ENCODE peak calls at places on chromosomes 1 and 21, in seven cellular contexts. S is psoas muscle, X is astrocyte, O is BJ, N is left ventricle myocardium inferior, F is colonic mucosa, G is HFF-Myc. A is an unnamed sample.

GRCh38 chr1:184818646-184819045 is 64.0 kb upstream of the EDEM3 start:
- DNase-seq in S (no peak), X (no peak), O (no peak), N (no peak), F (no peak), G (no peak), A (no peak)

GRCh38 chr1:26786437-26787380 is 1.0 kb upstream of the PIGV start:
- DNase-seq in S (peak), X (peak), O (peak), N (peak), F (peak), G (no peak), A (peak)

GRCh38 chr1:36161656-36162531 is 5.9 kb downstream of the MAP7D1 start:
- DNase-seq in S (no peak), X (peak), O (no peak), N (no peak), F (no peak), G (no peak), A (no peak)

GRCh38 chr1:2225029-2225428 is 3.1 kb upstream of the SKI start:
- DNase-seq in S (no peak), X (no peak), O (no peak), N (no peak), F (no peak), G (no peak), A (no peak)

GRCh38 chr1:212609701-212610574 is 1.4 kb downstream of the ATF3 start:
- DNase-seq in S (no peak), X (no peak), O (no peak), N (no peak), F (peak), G (no peak), A (no peak)

GRCh38 chr1:33341190-33341589 is 20.3 kb upstream of the A3GALT2 start:
- DNase-seq in S (no peak), X (no peak), O (no peak), N (no peak), F (no peak), G (no peak), A (no peak)

GRCh38 chr1:207985190-207985589 is 74.3 kb upstream of the CD34 start:
- DNase-seq in S (no peak), X (no peak), O (no peak), N (no peak), F (no peak), G (no peak), A (no peak)

GRCh38 chr1:17301767-17302166 is 6.2 kb upstream of the PADI4 start:
- DNase-seq in S (no peak), X (no peak), O (no peak), N (no peak), F (no peak), G (no peak), A (no peak)

GRCh38 chr1:2632051-2632430 is 775 bp downstream of the MMEL1 start:
- DNase-seq in S (no peak), X (no peak), O (no peak), N (no peak), F (no peak), G (no peak), A (no peak)

GRCh38 chr1:247111636-247112478 is 7.7 kb upstream of the ZNF669 start:
- DNase-seq in S (peak), X (peak), O (no peak), N (peak), F (peak), G (no peak), A (no peak)

GRCh38 chr1:30525980-30526651 is 197.3 kb downstream of the MATN1 start:
- DNase-seq in S (peak), X (peak), O (peak), N (peak), F (no peak), G (peak), A (peak)

GRCh38 chr1:165129568-165130164 is 226.8 kb downstream of the LMX1A start:
- DNase-seq in S (peak), X (no peak), O (no peak), N (peak), F (peak), G (no peak), A (no peak)

GRCh38 chr1:23393706-23394105 is 24.1 kb upstream of the ZNF436 start:
- DNase-seq in S (peak), X (peak), O (no peak), N (peak), F (no peak), G (no peak), A (no peak)

GRCh38 chr1:24189528-24189927 is 2.4 kb upstream of the IFNLR1 start:
- DNase-seq in S (no peak), X (no peak), O (no peak), N (no peak), F (no peak), G (no peak), A (no peak)

GRCh38 chr1:110051262-110051648 is 16.8 kb downstream of the STRIP1 start:
- DNase-seq in S (no peak), X (no peak), O (no peak), N (no peak), F (no peak), G (no peak), A (no peak)

GRCh38 chr1:172163479-172164215 is 256.8 kb upstream of the C1orf105 start:
- DNase-seq in S (no peak), X (peak), O (no peak), N (no peak), F (no peak), G (no peak), A (no peak)

GRCh38 chr1:118366296-118366695 is 181.3 kb upstream of the SPAG17 start:
- DNase-seq in S (no peak), X (peak), O (peak), N (no peak), F (no peak), G (no peak), A (peak)

GRCh38 chr21:30072496-30072895 is 94.1 kb downstream of the CLDN17 start:
- DNase-seq in S (no peak), X (no peak), O (no peak), N (no peak), F (peak), G (peak), A (no peak)

GRCh38 chr1:66493731-66494130 is 40.2 kb upstream of the SGIP1 start:
- DNase-seq in S (no peak), X (peak), O (peak), N (no peak), F (no peak), G (peak), A (no peak)

GRCh38 chr1:200938955-200939354 is 44.3 kb downstream of the INAVA start:
- DNase-seq in S (no peak), X (no peak), O (no peak), N (no peak), F (no peak), G (no peak), A (no peak)

GRCh38 chr1:226653311-226653921 is 85.7 kb downstream of the ITPKB start:
- DNase-seq in S (peak), X (no peak), O (no peak), N (peak), F (no peak), G (no peak), A (no peak)

GRCh38 chr1:180918519-180918918 is 5.8 kb downstream of the KIAA1614 start:
- DNase-seq in S (no peak), X (no peak), O (no peak), N (no peak), F (no peak), G (no peak), A (no peak)

GRCh38 chr1:65832296-65832695 is 39.6 kb downstream of the PDE4B start:
- DNase-seq in S (no peak), X (peak), O (no peak), N (no peak), F (no peak), G (no peak), A (peak)

GRCh38 chr1:89095737-89096136 is 30.2 kb downstream of the GBP2 start:
- DNase-seq in S (no peak), X (no peak), O (no peak), N (no peak), F (no peak), G (no peak), A (no peak)
- H3K4me3 ChIP-seq in S (no peak), X (no peak), O (no peak), N (no peak), F (no peak), G (no peak), A (no peak)

GRCh38 chr1:168734946-168735345 is 5.9 kb upstream of the DPT start:
- DNase-seq in S (no peak), X (no peak), O (no peak), N (no peak), F (no peak), G (no peak), A (no peak)
- TF ChIP-seq CTCF in S (no peak), X (no peak), O (no peak), N (peak), F (no peak), G (no peak), A (no peak)

GRCh38 chr21:25790122-25790951 is 55.6 kb downstream of the GABPA start:
- DNase-seq in S (no peak), X (peak), O (no peak), N (no peak), F (peak), G (peak), A (peak)
- H3K4me3 ChIP-seq in S (peak), X (peak), O (peak), N (peak), F (peak), G (peak), A (peak)

GRCh38 chr1:155004352-155005075 is 1.9 kb downstream of the ZBTB7B start:
- DNase-seq in S (no peak), X (no peak), O (no peak), N (no peak), F (peak), G (no peak), A (no peak)

GRCh38 chr1:155002479-155003226 is at the start of gene ZBTB7B:
- DNase-seq in S (peak), X (no peak), O (no peak), N (no peak), F (peak), G (no peak), A (no peak)

GRCh38 chr1:155005076-155005971 is 2.7 kb downstream of the ZBTB7B start:
- DNase-seq in S (peak), X (no peak), O (no peak), N (peak), F (peak), G (no peak), A (no peak)

GRCh38 chr1:155003227-155003765 is 694 bp downstream of the ZBTB7B start:
- DNase-seq in S (peak), X (no peak), O (no peak), N (no peak), F (peak), G (no peak), A (no peak)

GRCh38 chr1:155003766-155004351 is 1.3 kb downstream of the ZBTB7B start:
- DNase-seq in S (peak), X (peak), O (no peak), N (peak), F (peak), G (no peak), A (no peak)
- TF ChIP-seq CTCF in S (no peak), X (no peak), O (no peak), N (no peak), F (no peak), G (no peak), A (no peak)

DNA sequence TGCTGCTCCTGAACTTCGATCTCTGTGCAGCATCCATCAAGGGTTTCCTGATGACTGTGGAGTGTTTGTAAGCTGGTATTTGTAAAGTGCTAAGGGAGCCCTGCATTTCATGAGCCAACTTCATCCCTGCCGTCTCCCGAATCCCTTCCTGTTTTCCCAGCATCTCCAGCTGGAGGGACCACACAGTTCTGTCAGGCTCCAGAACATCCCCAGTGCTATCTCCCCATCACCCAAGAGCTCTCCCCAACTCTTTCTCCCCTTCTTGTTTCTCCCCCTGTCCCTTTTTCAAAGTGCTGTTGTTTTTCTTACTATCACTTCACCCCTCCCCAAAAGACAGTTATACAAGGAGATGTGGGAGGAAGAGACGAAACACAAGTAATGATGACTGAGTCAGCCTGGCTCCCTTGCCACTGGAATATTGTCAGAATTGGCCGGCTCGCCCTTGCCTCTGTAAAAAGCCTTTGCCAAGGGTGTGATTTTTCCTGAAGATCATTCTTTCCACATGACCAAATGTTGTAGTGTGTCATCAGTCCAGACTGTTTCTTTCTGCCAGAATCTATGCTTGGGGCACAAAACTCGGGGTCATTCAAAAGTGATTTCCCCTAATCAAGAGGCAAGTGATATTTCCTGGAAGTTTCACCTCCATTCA is 2.7 kb upstream of the EFHD2 start:
- DNase-seq in S (peak), X (peak), O (peak), N (no peak), F (no peak), G (no peak), A (peak)
- H3K4me3 ChIP-seq in S (no peak), X (no peak), O (no peak), N (no peak), F (no peak), G (no peak), A (no peak)

GRCh38 chr1:20732071-20732587 is 374 bp downstream of the SH2D5 start:
- DNase-seq in S (peak), X (peak), O (no peak), N (peak), F (peak), G (no peak), A (no peak)
- TF ChIP-seq CTCF in S (no peak), X (no peak), O (no peak), N (no peak), F (no peak), G (no peak), A (no peak)

A was measured in AG09309.